ENCODE peak calls at places on chromosomes 16 and 17, in six cellular contexts. U is CD8-positive, alpha-beta memory T cell; T is CD8-positive, alpha-beta T cell; W is fibroblast of lung; G is OCI-LY7; A is transverse colon. H is an unnamed sample.
A peak's percentile ranks its signal among the peaks of the same experiment; 100 is the strongest.

GRCh38 chr17:80605326-80606066 is 60.9 kb downstream of the RPTOR start:
- DNase-seq in A (no peak), W (peak; percentile 64), T (no peak), G (peak; percentile 80), U (no peak), H (no peak)

GRCh38 chr17:56630202-56630601 is 36.7 kb downstream of the NOG start:
- DNase-seq in W (no peak), U (no peak), A (no peak), T (no peak), G (no peak), H (no peak)

GRCh38 chr17:78781339-78782304 is at the start of gene CYTH1:
- DNase-seq in U (peak; percentile 52), T (peak; percentile 71), A (peak; percentile 59), W (no peak), G (peak; percentile 65), H (no peak)

GRCh38 chr17:15947331-15947730 is 2.4 kb downstream of the ADORA2B start:
- DNase-seq in A (peak; percentile 72), U (no peak), T (no peak), W (peak; percentile 68), G (no peak), H (no peak)

GRCh38 chr17:50501054-50501453 is 7.2 kb upstream of the MYCBPAP start:
- DNase-seq in G (peak; percentile 37), T (no peak), A (peak; percentile 33), W (no peak), U (no peak), H (no peak)

GRCh38 chr17:4554997-4555799 is at the start of gene MYBBP1A:
- DNase-seq in G (peak; percentile 98), U (peak; percentile 94), T (peak; percentile 98), W (peak; percentile 89), A (peak; percentile 98), H (peak; percentile 94)

GRCh38 chr16:51839697-51840462 is 688.8 kb upstream of the SALL1 start:
- DNase-seq in G (no peak), T (no peak), W (peak; percentile 45), U (no peak), A (no peak), H (no peak)

GRCh38 chr16:84098939-84099338 is 17.8 kb downstream of the MBTPS1 start:
- DNase-seq in T (no peak), A (no peak), W (peak; percentile 53), G (no peak), U (no peak), H (no peak)

GRCh38 chr17:75041656-75042280 is 5.0 kb downstream of the ATP5PD start:
- DNase-seq in U (no peak), G (no peak), A (no peak), W (no peak), T (no peak), H (no peak)

GRCh38 chr17:56893503-56893902 is 20.3 kb downstream of the TRIM25 start:
- DNase-seq in T (no peak), W (no peak), G (no peak), U (no peak), A (no peak), H (no peak)

GRCh38 chr16:8611886-8612595 is 9.5 kb upstream of the METTL22 start:
- DNase-seq in U (no peak), A (no peak), G (no peak), T (no peak), W (no peak), H (no peak)

GRCh38 chr17:3801043-3801746 is at the start of gene ITGAE:
- DNase-seq in A (no peak), U (no peak), W (no peak), G (no peak), T (no peak), H (no peak)

GRCh38 chr17:76268015-76268749 is 3.0 kb downstream of the UBALD2 start:
- DNase-seq in W (peak; percentile 70), U (peak; percentile 66), G (peak; percentile 90), A (peak; percentile 84), T (peak; percentile 73), H (peak; percentile 73)

DNA sequence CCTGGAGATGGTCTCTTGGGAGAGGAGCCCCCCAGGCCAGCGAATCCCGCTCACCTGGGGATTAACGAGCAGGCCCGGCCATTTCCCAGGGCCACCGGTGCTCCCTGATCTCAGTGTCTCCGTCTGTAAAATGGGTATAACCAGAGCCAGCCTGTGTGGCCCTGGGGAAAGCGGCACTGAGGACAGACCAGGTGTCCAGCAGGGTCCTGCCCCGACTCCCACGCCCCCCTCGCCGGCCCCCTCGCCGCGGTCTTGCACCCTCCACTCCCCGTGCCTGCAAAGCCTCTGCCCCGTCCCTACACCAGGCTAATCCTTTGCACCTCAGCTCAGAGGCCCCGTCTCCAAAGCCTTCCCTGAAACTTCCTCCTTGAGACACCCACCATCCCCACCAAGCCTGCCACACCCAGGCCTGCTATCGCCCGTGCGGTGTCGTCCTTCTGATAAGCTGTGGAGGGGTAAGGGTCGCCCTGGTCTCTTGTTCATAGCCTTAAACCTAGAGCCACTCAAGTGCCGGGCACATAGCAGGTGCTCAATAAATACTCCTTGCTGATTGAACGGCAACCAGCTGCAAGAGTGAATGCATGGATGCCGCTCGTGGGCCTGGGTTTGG is 259.1 kb downstream of the C16orf95 start:
- DNase-seq in U (no peak), A (no peak), G (no peak), W (no peak), T (no peak), H (no peak)
- H3K36me3 ChIP-seq in U (no peaks in the 10 kb centered on the region), A (no peaks in the 10 kb centered on the region), G (no peaks in the 10 kb centered on the region), W (no peaks in the 10 kb centered on the region), T (no peaks in the 10 kb centered on the region), H (no peaks in the 10 kb centered on the region)

DNA sequence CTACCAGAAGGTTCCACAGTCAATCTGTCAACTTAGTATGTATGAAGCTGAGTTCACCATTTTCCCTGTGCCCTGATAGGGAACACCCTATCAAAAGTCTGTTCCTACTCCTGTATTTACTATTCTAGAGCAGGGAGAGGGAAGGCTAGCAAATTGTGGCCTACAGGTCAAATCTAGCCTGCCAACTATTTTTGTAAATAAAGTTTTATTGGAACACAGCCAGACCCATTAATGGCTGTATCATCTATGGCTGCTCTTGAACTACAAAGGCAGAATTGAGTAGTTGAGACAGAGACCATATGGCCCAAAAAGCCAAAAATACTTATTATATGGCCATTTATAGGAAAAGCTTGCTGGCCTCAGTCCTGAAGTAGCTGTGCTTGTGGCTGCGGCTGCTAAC is 4.2 kb upstream of the ALDOC start:
- DNase-seq in A (no peak), W (no peak), G (no peak), T (no peak), U (no peak), H (no peak)
- H3K36me3 ChIP-seq in A (peaks cover under 1% of the 10 kb centered on the region), W (peaks cover 27% of the 10 kb centered on the region), G (peaks cover 88% of the 10 kb centered on the region), T (peaks cover 5% of the 10 kb centered on the region), U (peaks cover 12% of the 10 kb centered on the region), H (no peaks in the 10 kb centered on the region)

DNA sequence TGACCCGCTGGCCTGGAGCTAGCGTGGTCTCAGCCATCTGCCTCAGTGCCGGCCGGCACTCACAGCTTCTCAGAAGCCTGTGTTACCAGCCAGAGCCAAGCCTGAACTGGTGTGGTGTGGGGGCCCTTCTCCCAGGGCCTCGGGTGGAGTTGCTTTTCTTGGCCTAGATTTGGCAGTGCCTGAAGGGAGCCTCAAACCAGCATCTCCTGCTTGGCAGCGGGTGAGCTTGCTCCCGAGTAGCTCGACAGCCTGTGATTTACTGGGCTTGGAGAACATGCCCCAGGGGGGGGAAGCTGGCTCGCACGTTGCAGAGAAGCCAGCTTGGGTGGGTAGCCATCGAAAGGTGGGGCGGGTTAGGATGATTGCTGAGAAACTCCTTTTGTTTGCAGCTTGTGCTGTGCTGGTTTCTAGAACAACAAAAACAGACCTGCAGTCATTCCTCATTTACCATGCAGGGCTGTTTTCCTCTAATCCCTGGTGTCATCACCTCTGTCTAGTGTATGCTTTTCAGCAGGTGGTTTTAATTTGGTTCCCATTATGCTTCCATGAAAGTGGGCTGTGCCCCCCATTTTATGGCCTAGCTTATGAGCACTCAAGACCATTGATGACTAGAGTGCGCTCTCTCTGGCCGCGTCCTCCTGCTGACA is 42.2 kb downstream of the TBCD start:
- DNase-seq in A (no peak), W (no peak), T (no peak), G (no peak), U (no peak), H (peak; percentile 53)
- H3K36me3 ChIP-seq in A (no peaks in the 10 kb centered on the region), W (peaks cover 3% of the 10 kb centered on the region), T (no peaks in the 10 kb centered on the region), G (peaks cover 55% of the 10 kb centered on the region), U (no peaks in the 10 kb centered on the region), H (no peaks in the 10 kb centered on the region)

DNA sequence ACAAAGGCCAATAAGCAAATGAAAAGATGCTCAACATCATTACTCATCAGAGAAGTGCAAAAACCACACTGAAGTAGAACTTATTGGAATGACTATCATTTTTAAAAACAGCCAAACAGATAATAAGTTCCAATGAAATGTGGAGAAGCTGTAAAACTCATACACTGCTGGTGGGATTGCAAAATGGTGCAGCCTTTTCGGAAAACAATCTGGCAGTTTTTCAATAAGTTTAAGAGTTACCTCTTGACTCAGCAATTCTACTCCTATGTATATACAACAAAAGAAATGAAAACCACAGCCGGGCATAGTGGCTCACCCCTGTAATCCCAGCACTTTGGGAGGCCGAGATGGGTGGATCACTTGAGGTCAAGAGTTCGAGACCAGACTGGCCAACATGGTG is 49.3 kb downstream of the AKAP10 start:
- DNase-seq in A (no peak), W (peak; percentile 71), G (no peak), T (no peak), U (no peak), H (no peak)
- H3K36me3 ChIP-seq in A (peaks cover 42% of the 10 kb centered on the region), W (peaks cover 5% of the 10 kb centered on the region), G (peaks cover 93% of the 10 kb centered on the region), T (peaks cover 22% of the 10 kb centered on the region), U (peaks cover 5% of the 10 kb centered on the region), H (no peaks in the 10 kb centered on the region)

DNA sequence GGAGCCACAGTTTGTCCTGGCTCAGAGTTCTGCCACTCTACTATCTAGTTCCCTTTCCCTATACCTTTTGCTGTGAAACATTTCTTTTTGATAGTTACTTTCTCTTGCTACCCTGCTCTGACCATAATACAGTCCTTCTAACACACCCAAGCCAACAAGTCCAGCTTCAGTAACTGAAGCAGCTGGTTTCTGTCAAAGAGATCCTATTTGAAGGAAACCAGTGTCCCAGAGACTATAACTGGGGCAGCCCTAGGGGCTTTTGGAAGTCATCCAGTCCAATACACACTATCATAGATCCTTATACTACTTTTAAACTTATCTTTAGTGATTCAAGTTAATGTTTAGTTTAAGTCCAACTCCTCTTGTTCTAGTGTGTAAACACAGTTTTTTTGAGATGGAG is 17.3 kb upstream of the DHRS13 start:
- DNase-seq in U (no peak), G (no peak), T (no peak), W (no peak), A (no peak), H (no peak)
- H3K36me3 ChIP-seq in U (peaks cover 76% of the 10 kb centered on the region), G (peaks cover 96% of the 10 kb centered on the region), T (peaks cover 71% of the 10 kb centered on the region), W (peaks cover 27% of the 10 kb centered on the region), A (peaks cover 71% of the 10 kb centered on the region), H (no peaks in the 10 kb centered on the region)

DNA sequence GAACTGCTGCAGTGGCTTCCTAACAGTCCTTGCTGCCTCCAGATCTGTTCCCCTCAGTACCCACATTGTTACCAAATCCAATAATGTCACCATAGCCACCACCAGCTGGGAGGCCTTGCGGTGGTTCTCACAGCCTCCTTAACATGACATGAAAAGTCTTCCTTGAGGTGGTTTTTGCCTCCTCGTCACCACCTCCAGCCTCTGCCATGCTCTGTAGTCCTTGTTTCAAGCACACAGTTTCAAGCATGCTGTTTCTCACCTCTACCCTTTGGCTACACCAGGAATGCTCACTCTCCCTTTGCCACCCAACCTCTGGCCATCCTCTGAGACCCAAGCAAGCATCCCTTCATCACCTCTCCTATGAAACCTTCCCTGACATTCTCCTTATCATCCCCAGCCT is 47.2 kb downstream of the DNAH9 start:
- DNase-seq in G (no peak), A (no peak), U (no peak), T (no peak), W (no peak), H (no peak)
- H3K36me3 ChIP-seq in G (no peaks in the 10 kb centered on the region), A (no peaks in the 10 kb centered on the region), U (no peaks in the 10 kb centered on the region), T (no peaks in the 10 kb centered on the region), W (no peaks in the 10 kb centered on the region), H (no peaks in the 10 kb centered on the region)